ENCODE peak calls at places on chromosomes 7 and 10, in four cellular contexts. P, D, O and F are unnamed samples.

GRCh38 chr7:106205621-106206222 is 79.1 kb downstream of the NAMPT start:
- DNase-seq in P (no peak), D (peak; percentile 13), O (peak; percentile 34), F (no peak)

GRCh38 chr7:100127866-100128601 is 1.3 kb downstream of the MBLAC1 start:
- DNase-seq in P (no peak), D (no peak), O (no peak), F (peak; percentile 48)

GRCh38 chr10:128481152-128481551 is 354.9 kb upstream of the MKI67 start:
- DNase-seq in P (no peak), D (no peak), O (no peak), F (no peak)

GRCh38 chr10:78203915-78204818 is 170.5 kb downstream of the RPS24 start:
- DNase-seq in P (no peak), D (no peak), O (no peak), F (peak; percentile 81)

GRCh38 chr7:132004528-132004927 is 448.1 kb upstream of the PODXL start:
- DNase-seq in P (no peak), D (peak; percentile 34), O (peak; percentile 15), F (peak; percentile 51)

GRCh38 chr10:110141185-110141584 is 66.2 kb upstream of the MXI1 start:
- DNase-seq in P (no peak), D (no peak), O (no peak), F (peak; percentile 44)

GRCh38 chr10:100825325-100825875 is 80.0 kb downstream of the PAX2 start:
- DNase-seq in P (no peak), D (no peak), O (no peak), F (no peak)

GRCh38 chr7:30148951-30149459 is 14.2 kb downstream of the MTURN start:
- DNase-seq in P (no peak), D (no peak), O (no peak), F (no peak)

GRCh38 chr7:37341033-37341630 is 107.5 kb downstream of the ELMO1 start:
- DNase-seq in P (no peak), D (no peak), O (no peak), F (no peak)

GRCh38 chr10:26755443-26755903 is 58.0 kb downstream of the PDSS1 start:
- DNase-seq in P (peak; percentile 16), D (peak; percentile 52), O (peak; percentile 21), F (peak; percentile 23)

DNA sequence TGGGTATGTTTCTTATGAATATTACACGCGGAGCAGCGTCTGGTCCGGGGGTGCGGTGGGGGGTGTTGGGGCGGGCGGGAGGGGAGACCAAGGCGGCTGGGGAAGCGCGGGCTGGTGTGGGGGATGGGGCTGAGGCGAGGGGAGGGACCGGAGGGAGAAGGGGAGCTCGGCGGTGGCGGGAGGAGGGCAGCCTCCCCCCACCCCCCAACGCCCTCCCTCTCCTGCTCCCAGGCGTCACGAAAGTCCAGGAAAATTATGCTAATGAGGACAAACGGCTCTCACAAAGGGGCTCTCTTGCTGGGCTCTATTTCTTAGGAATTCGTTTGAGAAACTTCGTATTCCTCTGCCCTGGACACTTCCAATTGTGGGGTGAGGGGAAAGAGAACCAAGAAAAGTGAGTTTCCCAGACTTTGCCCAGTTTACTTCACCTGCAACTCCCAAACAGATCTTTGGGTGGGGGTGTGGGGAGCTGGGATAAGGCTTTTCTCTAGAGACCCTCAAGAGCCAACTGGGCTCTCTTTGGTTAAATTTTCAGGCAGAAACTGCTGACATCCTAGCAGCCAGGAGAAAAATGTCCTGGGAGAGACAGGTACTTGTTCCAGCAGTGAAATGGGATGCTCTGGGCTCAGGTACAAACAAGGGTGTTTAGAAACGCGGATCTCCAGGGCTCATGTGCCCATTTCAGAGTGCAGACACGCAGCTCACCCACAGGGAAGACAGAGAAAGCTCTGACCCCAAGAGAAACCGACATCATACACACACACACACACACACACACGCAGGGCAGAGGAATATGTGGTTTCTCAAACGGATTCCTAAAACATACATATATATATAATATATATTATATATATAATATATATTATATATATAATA is 11.7 kb upstream of the HOXA2 start:
- DNase-seq in P (no peak), D (peak; percentile 74), O (peak; percentile 64), F (peak; percentile 55)
- TF ChIP-seq EZH2 in P (no peak), D (no peak), O (no peak), F (no peak)

GRCh38 chr7:116512524-116513188 is 12.2 kb upstream of the CAV1 start:
- DNase-seq in P (no peak), D (peak; percentile 81), O (peak; percentile 39), F (no peak)
- H3K4me3 ChIP-seq in P (peak overlapping the region; percentile 41), D (peak overlapping the region; percentile 55), O (no peak overlapping the region), F (no peak overlapping the region)

GRCh38 chr10:101933976-101934375 is 90.4 kb upstream of the KCNIP2 start:
- DNase-seq in P (no peak), D (no peak), O (no peak), F (no peak)

GRCh38 chr10:101934911-101935310 is 91.3 kb upstream of the KCNIP2 start:
- DNase-seq in P (no peak), D (no peak), O (no peak), F (no peak)

GRCh38 chr10:101932182-101932581 is 88.6 kb upstream of the KCNIP2 start:
- DNase-seq in P (no peak), D (no peak), O (no peak), F (no peak)

GRCh38 chr10:101938316-101939272 is 95.0 kb upstream of the KCNIP2 start:
- DNase-seq in P (peak; percentile 76), D (peak; percentile 96), O (peak; percentile 89), F (peak; percentile 34)

DNA sequence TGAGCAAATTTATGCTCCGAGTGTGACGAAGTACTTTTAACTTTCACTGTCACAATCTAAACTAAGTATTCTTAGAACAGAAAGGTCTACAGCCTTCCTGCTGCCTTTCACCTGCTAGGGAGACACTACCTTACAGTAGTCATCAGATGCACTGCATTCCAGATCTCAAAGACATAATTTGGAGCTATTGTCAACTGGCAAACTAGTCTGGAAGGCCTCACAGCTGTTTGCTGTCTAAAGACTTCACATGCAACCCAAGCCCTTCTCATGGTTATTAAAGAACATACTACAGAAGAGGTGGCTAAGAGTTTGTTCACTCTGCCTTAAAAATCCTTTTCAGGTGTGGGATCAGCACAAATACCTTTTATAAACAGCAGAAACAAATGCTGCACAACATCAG is 91.8 kb upstream of the KCNIP2 start:
- DNase-seq in P (no peak), D (no peak), O (peak; percentile 12), F (no peak)
- TF ChIP-seq EZH2 in P (no peak), D (no peak), O (no peak), F (no peak)

GRCh38 chr10:11163990-11164805 is 146.5 kb downstream of the CELF2 start:
- DNase-seq in P (no peak), D (no peak), O (no peak), F (no peak)

GRCh38 chr10:11168423-11169100 is 150.9 kb downstream of the CELF2 start:
- DNase-seq in P (no peak), D (no peak), O (no peak), F (no peak)

GRCh38 chr10:11164806-11165590 is 147.3 kb downstream of the CELF2 start:
- DNase-seq in P (no peak), D (peak; percentile 89), O (peak; percentile 91), F (peak; percentile 50)

GRCh38 chr10:11165591-11166543 is 148.2 kb downstream of the CELF2 start:
- DNase-seq in P (no peak), D (no peak), O (peak; percentile 35), F (peak; percentile 61)

GRCh38 chr10:11167233-11167979 is 149.7 kb downstream of the CELF2 start:
- DNase-seq in P (no peak), D (no peak), O (no peak), F (no peak)
- H3K4me3 ChIP-seq in P (no peak overlapping the region), D (no peak overlapping the region), O (no peak overlapping the region), F (no peak overlapping the region)

DNA sequence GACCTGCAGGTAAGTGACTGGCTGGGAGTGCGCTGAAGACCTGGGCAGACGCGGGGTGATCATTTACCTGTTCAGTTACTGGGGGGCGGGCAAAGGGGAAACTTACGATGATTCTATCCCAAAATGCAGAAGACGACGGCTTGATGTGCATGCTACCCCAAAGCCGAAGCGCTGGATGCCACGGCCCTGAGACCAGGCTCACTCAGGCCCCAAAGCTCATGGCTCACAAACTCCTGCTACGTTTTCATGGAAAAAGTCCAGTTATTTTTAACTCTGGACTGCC is 200.6 kb downstream of the DIP2C start:
- DNase-seq in P (no peak), D (no peak), O (no peak), F (no peak)
- TF ChIP-seq EZH2 in P (no peak), D (no peak), O (no peak), F (no peak)

GRCh38 chr10:97273700-97274099 is 18.7 kb downstream of the ARHGAP19 start:
- DNase-seq in P (no peak), D (no peak), O (no peak), F (no peak)
- H3K4me3 ChIP-seq in P (no peak overlapping the region), D (no peak overlapping the region), O (no peak overlapping the region), F (no peak overlapping the region)